ENCODE peak calls at places on chromosomes 13 and 19, in eight cellular contexts. U is esophagus squamous epithelium, F is tibial nerve, G is HAP-1, I is Peyer's patch, T is colonic mucosa, Y is heart left ventricle, R is GM12865. J is an unnamed sample.

GRCh38 chr13:98267080-98267912 is 90.2 kb upstream of the RNF113B start:
- DNase-seq in U (no peak), F (peak; percentile 10), G (no peak), I (no peak), T (peak; percentile 82), Y (no peak), R (peak; percentile 84), J (no peak)

GRCh38 chr13:70386919-70387318 is 278.7 kb upstream of the KLHL1 start:
- DNase-seq in U (no peak), F (no peak), G (no peak), I (no peak), T (no peak), Y (no peak), R (no peak), J (no peak)

GRCh38 chr19:33804021-33804799 is 7.5 kb downstream of the KCTD15 start:
- DNase-seq in U (no peak), F (peak; percentile 31), G (no peak), I (peak; percentile 89), T (peak; percentile 96), Y (peak; percentile 83), R (no peak), J (no peak)

GRCh38 chr13:90594694-90595093 is 752.8 kb upstream of the MIR17HG start:
- DNase-seq in U (no peak), F (no peak), G (no peak), I (no peak), T (no peak), Y (no peak), R (no peak), J (no peak)

GRCh38 chr19:50702870-50703829 is 16.5 kb downstream of the SHANK1 start:
- DNase-seq in U (no peak), F (no peak), G (no peak), I (no peak), T (no peak), Y (no peak), R (no peak), J (no peak)

GRCh38 chr13:93268327-93269028 is 41.9 kb downstream of the GPC6 start:
- DNase-seq in U (no peak), F (no peak), G (no peak), I (no peak), T (no peak), Y (no peak), R (no peak), J (no peak)

GRCh38 chr19:52206481-52206880 is 16.6 kb downstream of the PPP2R1A start:
- DNase-seq in U (no peak), F (no peak), G (no peak), I (no peak), T (no peak), Y (peak; percentile 47), R (no peak), J (no peak)

GRCh38 chr19:14775855-14776254 is 2.5 kb downstream of the ADGRE2 start:
- DNase-seq in U (no peak), F (no peak), G (no peak), I (no peak), T (no peak), Y (peak; percentile 35), R (peak; percentile 69), J (no peak)

GRCh38 chr19:19368087-19368486 is 37.4 kb upstream of the GATAD2A start:
- DNase-seq in U (no peak), F (no peak), G (no peak), I (no peak), T (no peak), Y (peak; percentile 13), R (no peak), J (no peak)

GRCh38 chr19:18610556-18611326 is 1.9 kb upstream of the TMEM59L start:
- DNase-seq in U (no peak), F (no peak), G (no peak), I (no peak), T (no peak), Y (no peak), R (no peak), J (no peak)

GRCh38 chr19:10352764-10353671 is 13.6 kb upstream of the ICAM3 start:
- DNase-seq in U (no peak), F (peak; percentile 81), G (peak; percentile 40), I (no peak), T (peak; percentile 31), Y (peak; percentile 84), R (no peak), J (no peak)

GRCh38 chr19:19485161-19485997 is 30.0 kb downstream of the TSSK6 start:
- DNase-seq in U (no peak), F (no peak), G (no peak), I (no peak), T (no peak), Y (peak; percentile 53), R (peak; percentile 62), J (no peak)

GRCh38 chr19:15268928-15269253 is 36.6 kb upstream of the EPHX3 start:
- DNase-seq in U (no peak), F (no peak), G (no peak), I (no peak), T (no peak), Y (no peak), R (no peak), J (no peak)

GRCh38 chr13:96772426-96772825 is 221.8 kb downstream of the OXGR1 start:
- DNase-seq in U (no peak), F (no peak), G (no peak), I (no peak), T (no peak), Y (no peak), R (no peak), J (no peak)

GRCh38 chr13:101529419-101529818 is 76.9 kb downstream of the ITGBL1 start:
- DNase-seq in U (no peak), F (peak; percentile 54), G (no peak), I (no peak), T (no peak), Y (no peak), R (peak; percentile 3), J (no peak)
- H3K4me3 ChIP-seq in U (no peak overlapping the region), F (no peak overlapping the region), G (no peak overlapping the region), I (no peak overlapping the region), T (no peak overlapping the region), Y (no peak overlapping the region), R (no peak overlapping the region), J (no peak overlapping the region)

DNA sequence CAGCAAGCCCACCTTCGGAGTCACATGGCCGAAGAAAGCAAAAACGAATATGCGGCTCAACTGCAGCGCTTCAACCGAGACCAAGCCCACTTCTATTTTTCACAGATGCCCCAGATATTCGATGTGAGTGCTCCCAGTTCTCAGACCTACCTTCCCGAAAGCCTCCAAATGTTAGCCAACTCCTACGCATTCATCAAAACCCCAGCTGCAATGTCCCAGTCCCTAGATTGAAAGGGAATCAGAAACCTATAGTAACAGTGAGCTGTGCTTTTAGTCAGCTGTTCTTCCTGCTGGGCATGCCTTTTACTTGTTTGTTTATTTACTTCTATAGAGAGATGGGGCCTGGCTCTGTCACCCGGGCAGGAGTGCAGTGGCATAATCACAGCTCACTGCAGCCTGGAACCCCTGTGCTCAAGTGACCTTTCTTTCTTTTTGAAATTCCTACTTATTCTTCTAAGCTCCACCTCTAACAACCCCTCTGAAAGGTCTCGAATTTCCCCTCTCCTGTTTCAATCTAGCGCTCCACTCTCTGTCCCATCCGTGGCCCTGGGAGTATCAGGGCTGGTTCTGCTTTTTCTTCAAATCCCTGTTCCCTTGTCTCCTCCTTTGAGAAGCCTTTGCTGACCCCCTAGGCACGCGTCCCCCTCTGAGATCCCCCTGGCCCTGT is 4.4 kb downstream of the TRIP10 start:
- DNase-seq in U (no peak), F (no peak), G (no peak), I (no peak), T (no peak), Y (no peak), R (no peak), J (no peak)
- H3K4me3 ChIP-seq in U (peak overlapping the region; percentile 27), F (no peak overlapping the region), G (no peak overlapping the region), I (no peak overlapping the region), T (no peak overlapping the region), Y (no peak overlapping the region), R (no peak overlapping the region), J (no peak overlapping the region)

DNA sequence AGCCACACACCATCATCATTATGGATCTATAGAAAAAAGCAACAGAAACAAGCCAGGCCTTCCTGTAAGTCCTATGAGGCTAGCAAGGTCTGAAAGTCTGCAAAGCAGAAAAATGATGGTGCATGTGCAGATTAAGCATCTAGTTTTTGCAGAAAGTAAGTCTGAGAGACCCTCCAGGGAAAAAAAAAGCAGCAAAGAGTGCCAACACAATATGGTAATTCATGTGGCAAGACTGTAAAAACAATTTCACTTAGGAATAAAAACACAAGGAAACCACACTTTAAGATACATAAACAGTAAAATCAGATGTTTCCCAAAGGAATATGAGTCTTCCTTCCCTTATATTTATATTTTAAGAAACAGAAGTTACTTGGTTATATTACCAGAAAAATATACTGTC is 112.4 kb upstream of the FBXL3 start:
- DNase-seq in U (no peak), F (no peak), G (no peak), I (no peak), T (no peak), Y (no peak), R (no peak), J (no peak)
- H3K4me3 ChIP-seq in U (no peak overlapping the region), F (no peak overlapping the region), G (no peak overlapping the region), I (no peak overlapping the region), T (no peak overlapping the region), Y (no peak overlapping the region), R (no peak overlapping the region), J (no peak overlapping the region)

DNA sequence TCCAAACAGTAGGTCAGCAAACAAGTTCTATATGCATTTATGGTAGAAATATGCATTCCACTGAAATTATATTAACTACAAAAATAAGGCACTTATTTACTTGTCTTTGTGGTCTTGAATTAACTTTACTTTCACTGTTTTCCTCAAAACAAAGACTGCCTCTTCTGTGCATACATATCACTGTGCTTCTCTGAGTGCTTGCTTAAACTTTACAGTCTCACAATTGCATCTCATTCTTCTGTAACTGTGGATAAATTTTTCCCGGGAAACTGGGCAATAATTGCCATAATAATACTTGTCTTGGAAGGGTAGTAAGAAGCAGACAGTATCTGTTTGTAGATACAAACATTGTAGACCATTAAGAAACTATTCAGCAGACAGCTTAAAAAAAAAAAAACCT is 38.4 kb downstream of the EFNB2 start:
- DNase-seq in U (no peak), F (no peak), G (no peak), I (no peak), T (no peak), Y (no peak), R (no peak), J (no peak)
- H3K4me3 ChIP-seq in U (no peak overlapping the region), F (no peak overlapping the region), G (no peak overlapping the region), I (no peak overlapping the region), T (no peak overlapping the region), Y (no peak overlapping the region), R (no peak overlapping the region), J (no peak overlapping the region)

J was measured in dorsolateral prefrontal cortex.